ENCODE peak calls at places on chromosomes 6 and 20, in ten cellular contexts. One of them, this sample, is unnamed.

GRCh38 chr6:136826216-136826615 is 3.8 kb downstream of the PEX7 start:
- DNase-seq in stimulated activated CD8-positive, alpha-beta memory T cell treated with anti-CD3 and anti-CD28 coated beads, Interleukin-4, amount 100 ng/mL, for 48 hours: no peak
- DNase-seq in HFFc6: no peak
- DNase-seq in stimulated activated CD4-positive, alpha-beta T cell treated with anti-CD3 and anti-CD28 coated beads, TNF-alpha, amount 100 ng/mL, for 1 hour: no peak
- DNase-seq in iris pigment epithelial cell: no peak
- DNase-seq in M059J: no peak
- DNase-seq in SW480: no peak
- DNase-seq in NCI-H2081 treated with DMSO at 0.1 percent for 48 hours: no peak
- DNase-seq in neural progenitor cell: no peak
- DNase-seq in effector memory CD4-positive, alpha-beta T cell: no peak
- DNase-seq in this sample: no peak

GRCh38 chr6:33198853-33199436 is 1.5 kb downstream of the RXRB start:
- DNase-seq in M059J: no peak
- DNase-seq in HFFc6: no peak
- DNase-seq in neural progenitor cell: no peak
- DNase-seq in iris pigment epithelial cell: no peak
- DNase-seq in NCI-H2081 treated with DMSO at 0.1 percent for 48 hours: no peak
- DNase-seq in SW480: no peak
- DNase-seq in effector memory CD4-positive, alpha-beta T cell: no peak
- DNase-seq in stimulated activated CD4-positive, alpha-beta T cell treated with anti-CD3 and anti-CD28 coated beads, TNF-alpha, amount 100 ng/mL, for 1 hour: no peak
- DNase-seq in stimulated activated CD8-positive, alpha-beta memory T cell treated with anti-CD3 and anti-CD28 coated beads, Interleukin-4, amount 100 ng/mL, for 48 hours: no peak
- DNase-seq in this sample: no peak

GRCh38 chr6:89940225-89941027 is 46.2 kb downstream of the GJA10 start:
- DNase-seq in HFFc6: peak; percentile 72
- DNase-seq in iris pigment epithelial cell: peak; percentile 91
- DNase-seq in M059J: peak; percentile 67
- DNase-seq in effector memory CD4-positive, alpha-beta T cell: peak; percentile 52
- DNase-seq in neural progenitor cell: peak; percentile 81
- DNase-seq in stimulated activated CD4-positive, alpha-beta T cell treated with anti-CD3 and anti-CD28 coated beads, TNF-alpha, amount 100 ng/mL, for 1 hour: peak; percentile 45
- DNase-seq in stimulated activated CD8-positive, alpha-beta memory T cell treated with anti-CD3 and anti-CD28 coated beads, Interleukin-4, amount 100 ng/mL, for 48 hours: peak; percentile 61
- DNase-seq in SW480: peak; percentile 68
- DNase-seq in NCI-H2081 treated with DMSO at 0.1 percent for 48 hours: peak; percentile 48
- DNase-seq in this sample: peak; percentile 22

GRCh38 chr6:123855493-123855892 is 51.8 kb downstream of the NKAIN2 start:
- DNase-seq in stimulated activated CD8-positive, alpha-beta memory T cell treated with anti-CD3 and anti-CD28 coated beads, Interleukin-4, amount 100 ng/mL, for 48 hours: no peak
- DNase-seq in M059J: no peak
- DNase-seq in SW480: no peak
- DNase-seq in stimulated activated CD4-positive, alpha-beta T cell treated with anti-CD3 and anti-CD28 coated beads, TNF-alpha, amount 100 ng/mL, for 1 hour: no peak
- DNase-seq in effector memory CD4-positive, alpha-beta T cell: no peak
- DNase-seq in neural progenitor cell: no peak
- DNase-seq in iris pigment epithelial cell: no peak
- DNase-seq in NCI-H2081 treated with DMSO at 0.1 percent for 48 hours: no peak
- DNase-seq in HFFc6: no peak
- DNase-seq in this sample: no peak

GRCh38 chr20:10910535-10911239 is 236.9 kb upstream of the JAG1 start:
- DNase-seq in iris pigment epithelial cell: peak; percentile 19
- DNase-seq in stimulated activated CD8-positive, alpha-beta memory T cell treated with anti-CD3 and anti-CD28 coated beads, Interleukin-4, amount 100 ng/mL, for 48 hours: no peak
- DNase-seq in M059J: no peak
- DNase-seq in effector memory CD4-positive, alpha-beta T cell: no peak
- DNase-seq in neural progenitor cell: no peak
- DNase-seq in HFFc6: no peak
- DNase-seq in NCI-H2081 treated with DMSO at 0.1 percent for 48 hours: no peak
- DNase-seq in SW480: no peak
- DNase-seq in stimulated activated CD4-positive, alpha-beta T cell treated with anti-CD3 and anti-CD28 coated beads, TNF-alpha, amount 100 ng/mL, for 1 hour: no peak
- DNase-seq in this sample: no peak

GRCh38 chr6:34630040-34630439 is 66.5 kb downstream of the ILRUN start:
- DNase-seq in neural progenitor cell: no peak
- DNase-seq in HFFc6: peak; percentile 92
- DNase-seq in effector memory CD4-positive, alpha-beta T cell: no peak
- DNase-seq in NCI-H2081 treated with DMSO at 0.1 percent for 48 hours: no peak
- DNase-seq in stimulated activated CD4-positive, alpha-beta T cell treated with anti-CD3 and anti-CD28 coated beads, TNF-alpha, amount 100 ng/mL, for 1 hour: no peak
- DNase-seq in iris pigment epithelial cell: peak; percentile 98
- DNase-seq in stimulated activated CD8-positive, alpha-beta memory T cell treated with anti-CD3 and anti-CD28 coated beads, Interleukin-4, amount 100 ng/mL, for 48 hours: no peak
- DNase-seq in SW480: peak; percentile 57
- DNase-seq in M059J: peak; percentile 98
- DNase-seq in this sample: no peak

GRCh38 chr6:16345449-16346330 is 107.3 kb downstream of the GMPR start:
- DNase-seq in stimulated activated CD8-positive, alpha-beta memory T cell treated with anti-CD3 and anti-CD28 coated beads, Interleukin-4, amount 100 ng/mL, for 48 hours: no peak
- DNase-seq in HFFc6: peak; percentile 93
- DNase-seq in stimulated activated CD4-positive, alpha-beta T cell treated with anti-CD3 and anti-CD28 coated beads, TNF-alpha, amount 100 ng/mL, for 1 hour: no peak
- DNase-seq in iris pigment epithelial cell: peak; percentile 79
- DNase-seq in effector memory CD4-positive, alpha-beta T cell: no peak
- DNase-seq in SW480: peak; percentile 35
- DNase-seq in neural progenitor cell: peak; percentile 54
- DNase-seq in NCI-H2081 treated with DMSO at 0.1 percent for 48 hours: no peak
- DNase-seq in M059J: peak; percentile 98
- DNase-seq in this sample: no peak

GRCh38 chr20:19083136-19083621 is 129.3 kb upstream of the SLC24A3 start:
- DNase-seq in stimulated activated CD4-positive, alpha-beta T cell treated with anti-CD3 and anti-CD28 coated beads, TNF-alpha, amount 100 ng/mL, for 1 hour: no peak
- DNase-seq in NCI-H2081 treated with DMSO at 0.1 percent for 48 hours: no peak
- DNase-seq in effector memory CD4-positive, alpha-beta T cell: no peak
- DNase-seq in HFFc6: no peak
- DNase-seq in iris pigment epithelial cell: no peak
- DNase-seq in neural progenitor cell: no peak
- DNase-seq in M059J: no peak
- DNase-seq in SW480: no peak
- DNase-seq in stimulated activated CD8-positive, alpha-beta memory T cell treated with anti-CD3 and anti-CD28 coated beads, Interleukin-4, amount 100 ng/mL, for 48 hours: no peak
- DNase-seq in this sample: no peak

GRCh38 chr20:24646331-24646730 is 176.9 kb downstream of the SYNDIG1 start:
- DNase-seq in SW480: no peak
- DNase-seq in neural progenitor cell: no peak
- DNase-seq in iris pigment epithelial cell: no peak
- DNase-seq in M059J: no peak
- DNase-seq in stimulated activated CD8-positive, alpha-beta memory T cell treated with anti-CD3 and anti-CD28 coated beads, Interleukin-4, amount 100 ng/mL, for 48 hours: no peak
- DNase-seq in NCI-H2081 treated with DMSO at 0.1 percent for 48 hours: no peak
- DNase-seq in HFFc6: no peak
- DNase-seq in effector memory CD4-positive, alpha-beta T cell: no peak
- DNase-seq in stimulated activated CD4-positive, alpha-beta T cell treated with anti-CD3 and anti-CD28 coated beads, TNF-alpha, amount 100 ng/mL, for 1 hour: no peak
- DNase-seq in this sample: no peak

GRCh38 chr6:44407951-44408670 is 20.6 kb downstream of the CDC5L start:
- DNase-seq in effector memory CD4-positive, alpha-beta T cell: no peak
- DNase-seq in stimulated activated CD8-positive, alpha-beta memory T cell treated with anti-CD3 and anti-CD28 coated beads, Interleukin-4, amount 100 ng/mL, for 48 hours: no peak
- DNase-seq in stimulated activated CD4-positive, alpha-beta T cell treated with anti-CD3 and anti-CD28 coated beads, TNF-alpha, amount 100 ng/mL, for 1 hour: no peak
- DNase-seq in HFFc6: no peak
- DNase-seq in iris pigment epithelial cell: no peak
- DNase-seq in NCI-H2081 treated with DMSO at 0.1 percent for 48 hours: no peak
- DNase-seq in SW480: no peak
- DNase-seq in M059J: no peak
- DNase-seq in neural progenitor cell: no peak
- DNase-seq in this sample: no peak

This sample was measured in C1 segment of cervical spinal cord.